ENCODE peak calls at places on chromosomes 6 and 20, in seven cellular contexts. C, K, M, P, L, X and O are unnamed samples.
A peak's percentile ranks its signal among the peaks of the same experiment; 100 is the strongest.

GRCh38 chr6:161869491-161869890 is 595.6 kb upstream of the AGPAT4 start:
- DNase-seq in P (no peak), M (no peak), K (no peak), C (no peak), X (no peak), L (no peak), O (no peak)

GRCh38 chr6:73203098-73203497 is 22.2 kb downstream of the KHDC1L start:
- DNase-seq in P (no peak), X (no peak), L (no peak), M (no peak), C (no peak), K (no peak), O (no peak)

GRCh38 chr6:31202259-31203166 is 32.0 kb upstream of the POU5F1 start:
- DNase-seq in M (no peak), X (no peak), K (no peak), L (no peak), C (no peak), P (no peak), O (no peak)

GRCh38 chr6:17227403-17227802 is 53.8 kb upstream of the RBM24 start:
- DNase-seq in P (no peak), X (no peak), M (no peak), K (no peak), C (no peak), L (no peak), O (no peak)

GRCh38 chr6:89944826-89945407 is 50.6 kb downstream of the GJA10 start:
- DNase-seq in P (no peak), K (no peak), C (no peak), X (no peak), M (peak; percentile 13), L (no peak), O (no peak)

GRCh38 chr6:3977875-3978711 is 100.8 kb downstream of the FAM217A start:
- DNase-seq in K (peak; percentile 68), P (no peak), C (no peak), L (peak; percentile 64), M (peak; percentile 42), X (no peak), O (peak; percentile 62)

GRCh38 chr6:36839819-36840379 is 655 bp upstream of the CPNE5 start:
- DNase-seq in P (peak; percentile 87), X (no peak), K (no peak), C (no peak), M (peak; percentile 29), L (peak; percentile 61), O (peak; percentile 73)

GRCh38 chr20:63552481-63553249 is 1.3 kb upstream of the FNDC11 start:
- DNase-seq in X (no peak), M (peak; percentile 75), K (no peak), L (no peak), P (no peak), C (no peak), O (no peak)

GRCh38 chr6:157594292-157594691 is 213.3 kb downstream of the ZDHHC14 start:
- DNase-seq in L (no peak), C (no peak), P (no peak), M (no peak), K (no peak), X (no peak), O (no peak)

GRCh38 chr20:62780696-62781095 is 15.6 kb upstream of the MRGBP start:
- DNase-seq in C (no peak), X (no peak), P (no peak), K (no peak), L (no peak), M (no peak), O (no peak)

GRCh38 chr6:148462203-148462602 is 119.6 kb downstream of the SASH1 start:
- DNase-seq in C (no peak), K (no peak), X (no peak), L (no peak), M (no peak), P (no peak), O (no peak)

DNA sequence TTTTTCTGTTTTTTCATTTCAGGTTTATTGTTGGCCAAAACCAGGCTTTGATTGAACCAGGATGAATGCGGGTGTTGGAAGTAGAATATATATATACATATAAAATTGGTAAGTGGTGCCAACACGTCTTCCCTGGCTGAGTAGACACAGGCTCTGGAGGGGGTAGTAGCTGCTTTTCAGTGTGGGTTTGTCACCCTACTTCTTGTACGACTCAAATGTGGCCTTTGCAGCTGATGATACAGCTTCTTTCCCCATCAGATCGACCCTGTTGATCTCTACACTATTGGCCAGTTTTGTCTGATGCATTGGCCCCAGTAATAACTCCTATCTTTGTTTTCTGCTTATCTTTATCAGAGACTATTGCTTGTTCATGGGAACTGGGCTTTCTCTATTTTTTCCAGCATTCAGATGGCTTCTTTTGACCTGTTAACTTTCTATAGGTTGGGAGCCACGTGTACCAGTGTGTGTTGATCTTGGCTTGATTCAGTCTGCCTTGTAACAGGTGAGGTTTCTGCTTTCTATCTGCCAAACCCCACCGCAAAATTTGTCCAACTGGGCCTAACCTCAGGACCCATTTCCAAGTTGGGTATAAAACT is 2.7 kb upstream of the ZNFX1 start:
- DNase-seq in L (no peak), M (no peak), X (no peak), C (no peak), K (no peak), P (no peak), O (peak; percentile 27)
- H3K9me3 ChIP-seq in L (peaks cover 59% of the 10 kb centered on the region), M (peaks cover 53% of the 10 kb centered on the region), X (peaks cover 40% of the 10 kb centered on the region), C (no peaks in the 10 kb centered on the region), K (peaks cover 6% of the 10 kb centered on the region), P (peaks cover 2% of the 10 kb centered on the region), O (peaks cover 21% of the 10 kb centered on the region)

DNA sequence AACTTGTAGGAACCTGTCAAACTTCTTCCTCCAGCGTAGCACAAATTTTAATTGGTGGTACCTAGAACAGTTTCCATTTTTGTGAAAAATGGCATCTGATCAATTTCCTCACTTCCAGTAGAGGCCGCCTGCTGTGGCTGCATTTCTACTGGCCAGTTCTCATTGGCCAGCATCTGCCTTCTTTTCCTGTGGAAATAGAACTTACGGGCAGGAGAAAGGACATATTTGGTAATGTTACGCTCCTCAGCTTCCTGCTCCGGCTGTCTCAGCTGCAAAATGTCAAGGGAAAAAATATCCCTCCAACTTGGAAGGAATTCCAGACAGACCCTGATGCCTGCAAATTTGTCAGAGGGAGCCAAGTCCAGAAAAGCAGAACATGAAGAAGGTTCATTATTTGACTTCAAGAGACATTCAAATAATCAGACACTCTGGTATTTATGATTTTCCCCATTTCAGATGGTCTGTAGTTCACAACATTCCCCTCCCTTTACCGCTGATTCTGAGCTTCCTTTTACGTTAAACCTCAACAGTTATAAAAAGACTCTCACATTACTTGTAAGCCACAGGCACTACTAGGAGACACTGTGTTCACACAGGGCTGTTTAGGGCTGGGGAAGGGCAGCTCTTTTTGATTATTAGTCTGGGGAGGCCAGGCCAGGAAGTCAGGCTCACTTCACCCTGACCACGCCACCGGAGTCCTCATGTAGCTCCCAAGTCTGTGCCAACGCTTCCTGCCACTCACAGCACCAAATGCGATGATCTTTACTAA is 179.5 kb upstream of the CCN2 start:
- DNase-seq in M (no peak), P (peak; percentile 87), X (peak; percentile 33), L (no peak), C (no peak), K (peak; percentile 71), O (no peak)
- H3K4me3 ChIP-seq in M (no peak overlapping the region), P (no peak overlapping the region), X (peak overlapping the region; percentile 38), L (no peak overlapping the region), C (no peak overlapping the region), K (no peak overlapping the region), O (no peak overlapping the region)

DNA sequence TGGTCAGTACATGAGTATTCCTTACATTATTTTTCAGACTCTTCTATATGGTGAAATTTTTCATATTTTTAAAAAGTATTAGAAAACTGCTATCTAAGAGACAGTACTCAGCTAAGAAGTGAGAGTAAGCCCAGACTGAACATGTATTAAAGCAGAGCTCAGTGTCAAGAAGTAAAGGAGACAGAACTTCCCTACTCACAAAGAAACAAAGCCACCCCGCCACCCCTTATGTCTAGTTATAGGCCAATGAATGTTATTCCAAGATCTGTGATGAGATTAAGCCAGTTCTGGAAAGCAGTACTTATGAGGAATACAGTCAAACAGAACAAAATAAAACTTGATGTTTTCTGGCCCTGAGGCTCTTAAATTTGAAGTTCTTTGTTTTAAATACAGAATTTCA is 114.5 kb downstream of the RNGTT start:
- DNase-seq in P (no peak), M (no peak), C (no peak), L (no peak), K (no peak), X (no peak), O (peak; percentile 38)
- H3K27me3 ChIP-seq in P (no peaks in the 10 kb centered on the region), M (no peaks in the 10 kb centered on the region), C (no peaks in the 10 kb centered on the region), L (no peaks in the 10 kb centered on the region), K (no peaks in the 10 kb centered on the region), X (no peaks in the 10 kb centered on the region), O (no peaks in the 10 kb centered on the region)

GRCh38 chr6:82484001-82484400 is 120.4 kb downstream of the TPBG start:
- DNase-seq in K (no peak), M (no peak), X (no peak), P (no peak), L (no peak), C (no peak), O (no peak)
- H3K9me3 ChIP-seq in K (no peaks in the 10 kb centered on the region), M (no peaks in the 10 kb centered on the region), X (peaks cover 29% of the 10 kb centered on the region), P (no peaks in the 10 kb centered on the region), L (peaks cover 14% of the 10 kb centered on the region), C (no peaks in the 10 kb centered on the region), O (peaks cover 11% of the 10 kb centered on the region)